ENCODE peak calls at places on chromosomes 1 and 21, in nine cellular contexts. B, L, P, O, S, W, U, V and F are unnamed samples.

GRCh38 chr1:47388548-47389238 is 27.4 kb upstream of the FOXE3 start:
- DNase-seq in L (peak), P (peak), O (peak), V (peak), S (no peak), W (peak), B (peak), U (peak), F (peak)

GRCh38 chr1:40014253-40014706 is 26.2 kb upstream of the CAP1 start:
- DNase-seq in B (no peak), W (no peak), P (peak), V (peak), L (no peak), O (no peak), U (no peak), S (no peak), F (no peak)

GRCh38 chr1:239811211-239811902 is 280.3 kb upstream of the FMN2 start:
- DNase-seq in V (no peak), B (peak), O (no peak), S (no peak), W (peak), L (no peak), P (peak), U (no peak), F (no peak)

GRCh38 chr21:26739189-26739588 is 106.0 kb downstream of the ADAMTS1 start:
- DNase-seq in P (no peak), U (no peak), V (peak), W (no peak), O (peak), S (no peak), L (no peak), B (no peak), F (no peak)

GRCh38 chr1:52907068-52907811 is 14.3 kb downstream of the ECHDC2 start:
- DNase-seq in S (no peak), P (no peak), V (peak), B (no peak), W (no peak), O (no peak), L (no peak), U (no peak), F (no peak)

GRCh38 chr1:18203645-18204044 is 96.0 kb downstream of the IGSF21 start:
- DNase-seq in B (no peak), L (no peak), U (no peak), O (no peak), P (no peak), S (no peak), V (no peak), W (no peak), F (peak)

GRCh38 chr1:227934476-227935313 is 13.0 kb downstream of the WNT9A start:
- DNase-seq in W (peak), O (peak), V (peak), L (no peak), U (no peak), B (no peak), S (no peak), P (no peak), F (no peak)

GRCh38 chr1:55150880-55151582 is 64.1 kb downstream of the USP24 start:
- DNase-seq in U (no peak), W (no peak), O (no peak), P (peak), B (no peak), L (no peak), V (no peak), S (no peak), F (peak)

GRCh38 chr1:5708266-5708978 is 283.8 kb downstream of the NPHP4 start:
- DNase-seq in W (no peak), B (no peak), S (no peak), L (no peak), P (no peak), U (no peak), O (no peak), V (no peak), F (no peak)

GRCh38 chr1:201551877-201552731 is 13.2 kb downstream of the NAV1 start:
- DNase-seq in O (no peak), W (no peak), B (no peak), S (no peak), L (no peak), V (peak), P (no peak), U (no peak), F (no peak)

GRCh38 chr21:32520885-32521735 is 64.2 kb downstream of the TCP10L start:
- DNase-seq in L (no peak), O (peak), B (no peak), U (peak), W (no peak), S (no peak), P (no peak), V (peak), F (no peak)

GRCh38 chr1:111789666-111790316 is 34.1 kb downstream of the DDX20 start:
- DNase-seq in L (no peak), S (no peak), V (no peak), W (no peak), P (no peak), B (no peak), O (peak), U (peak), F (no peak)

GRCh38 chr1:229377429-229377828 is 34.6 kb upstream of the CCSAP start:
- DNase-seq in P (no peak), V (no peak), O (no peak), W (no peak), B (no peak), L (no peak), S (no peak), U (no peak), F (no peak)

GRCh38 chr21:19010996-19011395 is 607.4 kb upstream of the TMPRSS15 start:
- DNase-seq in V (no peak), W (no peak), U (no peak), B (no peak), L (no peak), P (no peak), S (no peak), O (no peak), F (no peak)

GRCh38 chr1:156407344-156407743 is 38.3 kb downstream of the RHBG start:
- DNase-seq in V (no peak), L (no peak), S (no peak), W (no peak), O (no peak), B (no peak), U (no peak), P (no peak), F (no peak)

GRCh38 chr1:31771891-31772668 is 7.9 kb upstream of the ADGRB2 start:
- DNase-seq in P (peak), V (peak), U (no peak), W (peak), O (peak), B (no peak), S (no peak), L (no peak), F (no peak)

GRCh38 chr1:32754282-32755097 is 51.9 kb upstream of the SYNC start:
- DNase-seq in W (peak), L (peak), B (peak), U (peak), O (no peak), P (peak), V (peak), S (no peak), F (no peak)

GRCh38 chr1:159849972-159850371 is 12.5 kb downstream of the VSIG8 start:
- DNase-seq in U (no peak), L (no peak), V (peak), P (no peak), S (no peak), B (no peak), W (no peak), O (peak), F (no peak)